ENCODE peak calls at places on chromosomes 13 and 19, in seven cellular contexts. One of them, this sample, is unnamed. For H3K9me3 and H3K36me3, the result is how much of the 10 kb centered on the place peaks cover.

GRCh38 chr19:48373567-48373966 is 9.4 kb downstream of the SYNGR4 start:
- DNase-seq in esophagus squamous epithelium: no peak
- DNase-seq in A673: no peak
- DNase-seq in aorta: no peak
- DNase-seq in ovary: no peak
- DNase-seq in neural progenitor cell: no peak
- DNase-seq in colonic mucosa: no peak
- DNase-seq in this sample: no peak

GRCh38 chr13:24692541-24692940 is 12.3 kb downstream of the ATP12A start:
- DNase-seq in neural progenitor cell: no peak
- DNase-seq in ovary: no peak
- DNase-seq in esophagus squamous epithelium: no peak
- DNase-seq in aorta: no peak
- DNase-seq in A673: no peak
- DNase-seq in colonic mucosa: no peak
- DNase-seq in this sample: no peak

GRCh38 chr13:110134801-110135200 is 172.2 kb downstream of the COL4A1 start:
- DNase-seq in esophagus squamous epithelium: no peak
- DNase-seq in A673: no peak
- DNase-seq in colonic mucosa: no peak
- DNase-seq in neural progenitor cell: no peak
- DNase-seq in aorta: no peak
- DNase-seq in ovary: no peak
- DNase-seq in this sample: no peak

GRCh38 chr13:40502236-40502635 is 164.2 kb downstream of the FOXO1 start:
- DNase-seq in esophagus squamous epithelium: no peak
- DNase-seq in A673: no peak
- DNase-seq in aorta: no peak
- DNase-seq in neural progenitor cell: no peak
- DNase-seq in colonic mucosa: no peak
- DNase-seq in ovary: no peak
- DNase-seq in this sample: no peak

GRCh38 chr19:11860721-11861120 is 12.2 kb downstream of the ZNF439 start:
- DNase-seq in ovary: no peak
- DNase-seq in colonic mucosa: no peak
- DNase-seq in A673: no peak
- DNase-seq in neural progenitor cell: no peak
- DNase-seq in aorta: no peak
- DNase-seq in esophagus squamous epithelium: no peak
- DNase-seq in this sample: no peak

GRCh38 chr19:17779281-17779930 is 15.5 kb upstream of the B3GNT3 start:
- DNase-seq in neural progenitor cell: peak
- DNase-seq in A673: peak
- DNase-seq in colonic mucosa: peak
- DNase-seq in esophagus squamous epithelium: no peak
- DNase-seq in aorta: no peak
- DNase-seq in ovary: peak
- DNase-seq in this sample: peak

GRCh38 chr19:16822648-16823047 is 6.5 kb upstream of the SIN3B start:
- DNase-seq in ovary: no peak
- DNase-seq in neural progenitor cell: no peak
- DNase-seq in A673: no peak
- DNase-seq in esophagus squamous epithelium: no peak
- DNase-seq in aorta: no peak
- DNase-seq in colonic mucosa: no peak
- DNase-seq in this sample: no peak

GRCh38 chr13:33138441-33138840 is 122.2 kb downstream of the KL start:
- DNase-seq in ovary: no peak
- DNase-seq in neural progenitor cell: no peak
- DNase-seq in aorta: peak
- DNase-seq in esophagus squamous epithelium: no peak
- DNase-seq in A673: no peak
- DNase-seq in colonic mucosa: no peak
- DNase-seq in this sample: no peak

GRCh38 chr13:41791056-41791455 is 169.9 kb downstream of the VWA8 start:
- DNase-seq in colonic mucosa: no peak
- DNase-seq in ovary: no peak
- DNase-seq in A673: no peak
- DNase-seq in esophagus squamous epithelium: no peak
- DNase-seq in aorta: no peak
- DNase-seq in neural progenitor cell: no peak
- DNase-seq in this sample: no peak

GRCh38 chr13:61339054-61339621 is 76.5 kb downstream of the PCDH20 start:
- DNase-seq in ovary: no peak
- DNase-seq in colonic mucosa: no peak
- DNase-seq in aorta: no peak
- DNase-seq in A673: no peak
- DNase-seq in esophagus squamous epithelium: no peak
- DNase-seq in neural progenitor cell: no peak
- DNase-seq in this sample: no peak

GRCh38 chr19:48636859-48637448 is at the start of gene DBP:
- DNase-seq in neural progenitor cell: no peak
- DNase-seq in aorta: no peak
- DNase-seq in colonic mucosa: no peak
- DNase-seq in A673: no peak
- DNase-seq in ovary: peak
- DNase-seq in esophagus squamous epithelium: peak
- DNase-seq in this sample: peak

GRCh38 chr19:40674291-40674690 is 16.2 kb downstream of the NUMBL start:
- DNase-seq in A673: no peak
- DNase-seq in colonic mucosa: no peak
- DNase-seq in esophagus squamous epithelium: no peak
- DNase-seq in aorta: no peak
- DNase-seq in neural progenitor cell: no peak
- DNase-seq in ovary: no peak
- DNase-seq in this sample: no peak

GRCh38 chr19:48036765-48037164 is 7.1 kb downstream of the CABP5 start:
- DNase-seq in aorta: no peak
- DNase-seq in colonic mucosa: no peak
- DNase-seq in esophagus squamous epithelium: no peak
- DNase-seq in A673: no peak
- DNase-seq in ovary: no peak
- DNase-seq in neural progenitor cell: no peak
- DNase-seq in this sample: no peak

GRCh38 chr19:42254850-42255765 is at the start of gene ERF:
- DNase-seq in ovary: peak
- DNase-seq in neural progenitor cell: peak
- DNase-seq in esophagus squamous epithelium: peak
- DNase-seq in aorta: peak
- DNase-seq in colonic mucosa: peak
- DNase-seq in A673: peak
- DNase-seq in this sample: peak

GRCh38 chr13:90591927-90592268 is 755.6 kb upstream of the MIR17HG start:
- DNase-seq in neural progenitor cell: no peak
- DNase-seq in A673: peak
- DNase-seq in ovary: no peak
- DNase-seq in esophagus squamous epithelium: no peak
- DNase-seq in colonic mucosa: no peak
- DNase-seq in aorta: no peak
- DNase-seq in this sample: no peak

GRCh38 chr13:79423801-79424642 is 18.0 kb upstream of the RBM26 start:
- DNase-seq in aorta: no peak
- DNase-seq in ovary: no peak
- DNase-seq in neural progenitor cell: peak
- DNase-seq in A673: peak
- DNase-seq in colonic mucosa: no peak
- DNase-seq in esophagus squamous epithelium: no peak
- DNase-seq in this sample: peak

GRCh38 chr13:31545616-31546015 is 193.7 kb upstream of the RXFP2 start:
- DNase-seq in esophagus squamous epithelium: no peak
- DNase-seq in neural progenitor cell: no peak
- DNase-seq in colonic mucosa: no peak
- DNase-seq in ovary: no peak
- DNase-seq in aorta: no peak
- DNase-seq in A673: no peak
- DNase-seq in this sample: no peak

GRCh38 chr13:24220086-24220703 is 59.7 kb downstream of the SPATA13 start:
- DNase-seq in A673: peak
- DNase-seq in ovary: no peak
- DNase-seq in colonic mucosa: peak
- DNase-seq in aorta: no peak
- DNase-seq in neural progenitor cell: peak
- DNase-seq in esophagus squamous epithelium: no peak
- DNase-seq in this sample: peak

GRCh38 chr13:31588923-31589322 is 150.4 kb upstream of the RXFP2 start:
- DNase-seq in neural progenitor cell: no peak
- DNase-seq in aorta: no peak
- DNase-seq in ovary: no peak
- DNase-seq in esophagus squamous epithelium: no peak
- DNase-seq in A673: no peak
- DNase-seq in colonic mucosa: peak
- DNase-seq in this sample: peak

GRCh38 chr13:34617684-34618083 is 324.4 kb upstream of the NBEA start:
- DNase-seq in aorta: no peak
- DNase-seq in colonic mucosa: no peak
- DNase-seq in ovary: no peak
- DNase-seq in neural progenitor cell: no peak
- DNase-seq in A673: no peak
- DNase-seq in esophagus squamous epithelium: no peak
- DNase-seq in this sample: no peak

GRCh38 chr19:18416778-18417249 is 2.4 kb upstream of the SSBP4 start:
- DNase-seq in ovary: peak
- DNase-seq in A673: peak
- DNase-seq in aorta: peak
- DNase-seq in esophagus squamous epithelium: no peak
- DNase-seq in colonic mucosa: peak
- DNase-seq in neural progenitor cell: peak
- DNase-seq in this sample: no peak

GRCh38 chr13:31943591-31943990 is 88.0 kb upstream of the FRY start:
- DNase-seq in colonic mucosa: no peak
- DNase-seq in esophagus squamous epithelium: no peak
- DNase-seq in A673: no peak
- DNase-seq in aorta: no peak
- DNase-seq in neural progenitor cell: no peak
- DNase-seq in ovary: no peak
- DNase-seq in this sample: no peak

GRCh38 chr13:109159650-109160309 is 530.4 kb downstream of the MYO16 start:
- DNase-seq in ovary: no peak
- DNase-seq in colonic mucosa: no peak
- DNase-seq in esophagus squamous epithelium: no peak
- DNase-seq in neural progenitor cell: no peak
- DNase-seq in A673: no peak
- DNase-seq in aorta: no peak
- DNase-seq in this sample: no peak

GRCh38 chr19:5801796-5802616 is 2.9 kb upstream of the NRTN start:
- DNase-seq in ovary: no peak
- DNase-seq in aorta: no peak
- DNase-seq in esophagus squamous epithelium: no peak
- DNase-seq in colonic mucosa: no peak
- DNase-seq in A673: peak
- DNase-seq in neural progenitor cell: peak
- DNase-seq in this sample: no peak

GRCh38 chr19:34337747-34338146 is 27.2 kb upstream of the GPI start:
- DNase-seq in colonic mucosa: no peak
- DNase-seq in aorta: no peak
- DNase-seq in esophagus squamous epithelium: no peak
- DNase-seq in neural progenitor cell: no peak
- DNase-seq in A673: no peak
- DNase-seq in ovary: no peak
- DNase-seq in this sample: peak

GRCh38 chr19:45955905-45956608 is 17.6 kb downstream of the NOVA2 start:
- DNase-seq in ovary: no peak
- DNase-seq in aorta: peak
- DNase-seq in colonic mucosa: no peak
- DNase-seq in A673: no peak
- DNase-seq in neural progenitor cell: no peak
- DNase-seq in esophagus squamous epithelium: no peak
- DNase-seq in this sample: no peak

GRCh38 chr13:72500851-72501250 is 226.6 kb downstream of the MZT1 start:
- DNase-seq in ovary: no peak
- DNase-seq in A673: no peak
- DNase-seq in esophagus squamous epithelium: no peak
- DNase-seq in aorta: no peak
- DNase-seq in neural progenitor cell: no peak
- DNase-seq in colonic mucosa: no peak
- DNase-seq in this sample: no peak

GRCh38 chr19:40341601-40342482 is 6.4 kb downstream of the C19orf47 start:
- DNase-seq in colonic mucosa: no peak
- DNase-seq in A673: no peak
- DNase-seq in ovary: no peak
- DNase-seq in esophagus squamous epithelium: no peak
- DNase-seq in neural progenitor cell: no peak
- DNase-seq in aorta: peak
- DNase-seq in this sample: no peak

GRCh38 chr19:7926021-7926726 is at the start of gene CTXN1:
- DNase-seq in colonic mucosa: peak
- DNase-seq in neural progenitor cell: peak
- DNase-seq in ovary: peak
- DNase-seq in aorta: peak
- DNase-seq in esophagus squamous epithelium: no peak
- DNase-seq in A673: peak
- DNase-seq in this sample: peak

GRCh38 chr19:43976732-43977131 is 7.3 kb upstream of the ZNF155 start:
- DNase-seq in ovary: no peak
- DNase-seq in colonic mucosa: no peak
- DNase-seq in esophagus squamous epithelium: no peak
- DNase-seq in A673: no peak
- DNase-seq in aorta: no peak
- DNase-seq in neural progenitor cell: no peak
- DNase-seq in this sample: no peak
- H3K9me3 ChIP-seq in ovary: under half
- H3K9me3 ChIP-seq in colonic mucosa: under half
- H3K9me3 ChIP-seq in esophagus squamous epithelium: half or more
- H3K9me3 ChIP-seq in A673: under half
- H3K9me3 ChIP-seq in aorta: under half
- H3K9me3 ChIP-seq in neural progenitor cell: half or more
- H3K9me3 ChIP-seq in this sample: under half

DNA sequence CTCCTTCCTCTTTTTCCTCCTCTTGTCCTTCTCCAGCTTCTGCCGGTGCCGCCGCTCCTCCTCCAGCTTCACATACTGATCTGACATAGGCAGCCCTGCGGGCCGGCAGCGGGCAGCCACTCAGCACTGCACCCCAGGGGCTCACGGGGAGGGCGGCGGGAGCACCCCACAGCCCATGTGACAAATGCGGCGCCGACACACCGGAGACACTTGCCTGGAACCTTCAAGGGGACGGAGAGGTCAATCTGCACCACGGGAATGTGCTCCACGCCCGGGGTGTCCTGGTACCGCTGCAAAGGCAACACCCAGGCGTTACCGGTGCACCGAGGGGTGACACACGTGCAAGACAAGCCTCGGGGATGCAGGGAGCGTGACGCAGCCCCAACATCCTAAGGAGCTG is 18.6 kb downstream of the IZUMO4 start:
- DNase-seq in neural progenitor cell: no peak
- DNase-seq in ovary: no peak
- DNase-seq in A673: no peak
- DNase-seq in esophagus squamous epithelium: no peak
- DNase-seq in aorta: peak
- DNase-seq in colonic mucosa: no peak
- DNase-seq in this sample: no peak
- H3K36me3 ChIP-seq in neural progenitor cell: under half
- H3K36me3 ChIP-seq in ovary: under half
- H3K36me3 ChIP-seq in A673: half or more
- H3K36me3 ChIP-seq in esophagus squamous epithelium: half or more
- H3K36me3 ChIP-seq in aorta: under half
- H3K36me3 ChIP-seq in colonic mucosa: half or more
- H3K36me3 ChIP-seq in this sample: half or more

GRCh38 chr19:43777163-43777700 is 3.5 kb downstream of the KCNN4 start:
- DNase-seq in aorta: no peak
- DNase-seq in A673: peak
- DNase-seq in neural progenitor cell: no peak
- DNase-seq in colonic mucosa: no peak
- DNase-seq in esophagus squamous epithelium: no peak
- DNase-seq in ovary: no peak
- DNase-seq in this sample: no peak
- H3K4me3 ChIP-seq in aorta: no peak
- H3K4me3 ChIP-seq in A673: no peak
- H3K4me3 ChIP-seq in neural progenitor cell: no peak
- H3K4me3 ChIP-seq in colonic mucosa: no peak
- H3K4me3 ChIP-seq in esophagus squamous epithelium: no peak
- H3K4me3 ChIP-seq in ovary: no peak
- H3K4me3 ChIP-seq in this sample: no peak

GRCh38 chr19:52048604-52049493 is at the start of gene ZNF432:
- DNase-seq in neural progenitor cell: peak
- DNase-seq in ovary: peak
- DNase-seq in esophagus squamous epithelium: peak
- DNase-seq in colonic mucosa: peak
- DNase-seq in aorta: peak
- DNase-seq in A673: peak
- DNase-seq in this sample: peak
- H3K9me3 ChIP-seq in neural progenitor cell: under half
- H3K9me3 ChIP-seq in ovary: under half
- H3K9me3 ChIP-seq in esophagus squamous epithelium: under half
- H3K9me3 ChIP-seq in colonic mucosa: under half
- H3K9me3 ChIP-seq in aorta: under half
- H3K9me3 ChIP-seq in A673: under half
- H3K9me3 ChIP-seq in this sample: under half

This sample was measured in small intestine.